ENCODE peak calls at places on chromosome 16, in five cellular contexts. G is GM06990, F is progenitor cell of endocrine pancreas, A is fibroblast of the aortic adventitia, R is BJ. Z is an unnamed sample.
A peak's percentile ranks its signal among the peaks of the same experiment; 100 is the strongest.

GRCh38 chr16:80656731-80657150 is 115.9 kb downstream of the DYNLRB2 start:
- DNase-seq in G (peak; percentile 58), F (no peak), A (no peak), R (no peak), Z (no peak)

GRCh38 chr16:70635356-70636016 is 10.9 kb upstream of the IL34 start:
- DNase-seq in G (no peak), F (no peak), A (peak; percentile 91), R (peak; percentile 30), Z (no peak)

GRCh38 chr16:14510939-14511797 is 118.9 kb downstream of the PARN start:
- DNase-seq in G (no peak), F (no peak), A (peak; percentile 54), R (peak; percentile 39), Z (no peak)

GRCh38 chr16:79509221-79509631 is 91.3 kb downstream of the MAF start:
- DNase-seq in G (no peak), F (no peak), A (no peak), R (no peak), Z (no peak)

GRCh38 chr16:14307059-14307531 is 236.0 kb downstream of the MRTFB start:
- DNase-seq in G (no peak), F (no peak), A (no peak), R (no peak), Z (no peak)

GRCh38 chr16:48614759-48615158 is 4.8 kb upstream of the N4BP1 start:
- DNase-seq in G (no peak), F (no peak), A (no peak), R (no peak), Z (no peak)

GRCh38 chr16:72172105-72173034 is at the start of gene PMFBP1:
- DNase-seq in G (peak; percentile 75), F (no peak), A (peak; percentile 74), R (peak; percentile 26), Z (no peak)

GRCh38 chr16:51971184-51971583 is 575.8 kb downstream of the TOX3 start:
- DNase-seq in G (no peak), F (no peak), A (peak; percentile 24), R (no peak), Z (no peak)

GRCh38 chr16:11429113-11429512 is 83.9 kb downstream of the RMI2 start:
- DNase-seq in G (no peak), F (no peak), A (no peak), R (no peak), Z (no peak)

GRCh38 chr16:86044241-86044671 is 145.3 kb downstream of the IRF8 start:
- DNase-seq in G (peak; percentile 31), F (peak; percentile 39), A (peak; percentile 52), R (no peak), Z (no peak)
- TF ChIP-seq CTCF in G (peak; percentile 68), F (peak; percentile 67), A (peak; percentile 63), R (peak; percentile 63), Z (peak; percentile 42)

DNA sequence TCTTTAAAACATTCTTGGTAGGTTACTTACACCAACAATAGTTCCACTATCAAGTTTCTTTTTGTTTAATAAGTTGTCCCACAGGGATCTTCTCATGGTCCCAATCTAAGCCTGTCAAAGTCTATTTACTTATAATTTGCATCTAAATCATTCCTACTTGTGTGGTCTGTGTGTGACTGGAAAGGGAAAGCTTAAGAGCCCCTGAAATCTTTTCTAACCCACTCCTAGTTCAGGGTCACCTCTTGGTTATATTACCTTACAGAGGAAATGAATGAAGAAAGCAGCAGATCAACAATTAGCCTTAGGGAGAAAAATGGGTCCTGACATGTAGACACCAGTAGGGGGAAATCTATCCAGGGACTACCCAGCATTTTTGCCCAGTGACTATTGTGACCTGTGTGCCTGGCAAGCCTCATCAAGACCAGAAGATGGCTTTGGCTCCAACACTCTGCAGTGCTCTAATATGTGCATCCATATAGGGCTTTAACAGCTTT is 110.4 kb upstream of the HAS3 start:
- DNase-seq in G (no peak), F (no peak), A (peak; percentile 55), R (no peak), Z (no peak)
- TF ChIP-seq CTCF in G (peak; percentile 24), F (peak; percentile 40), A (peak; percentile 44), R (peak; percentile 36), Z (peak; percentile 15)

GRCh38 chr16:55965099-55965498 is 89.9 kb upstream of the CES5A start:
- DNase-seq in G (no peak), F (no peak), A (no peak), R (no peak), Z (no peak)

GRCh38 chr16:55971447-55971846 is 96.3 kb upstream of the CES5A start:
- DNase-seq in G (no peak), F (no peak), A (no peak), R (no peak), Z (no peak)

DNA sequence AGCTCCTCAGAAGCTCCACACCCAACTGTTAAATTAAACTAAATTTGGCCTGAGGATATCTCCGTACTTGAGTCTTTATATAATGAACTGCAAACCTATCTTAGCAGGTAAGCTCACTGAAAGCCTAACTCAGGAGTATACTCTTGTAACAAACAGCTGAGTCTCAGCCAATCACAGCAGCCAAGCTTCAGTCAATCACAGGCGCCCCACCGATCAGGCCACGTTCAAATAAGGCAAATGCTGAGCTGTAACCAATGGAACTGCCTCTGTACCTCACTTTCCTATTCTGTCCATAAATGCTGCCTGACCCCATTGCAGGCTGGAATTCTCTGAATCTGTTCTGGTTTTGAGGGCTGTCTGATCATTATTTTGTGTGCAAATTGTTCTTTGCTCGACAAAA is 93.0 kb upstream of the CES5A start:
- DNase-seq in G (no peak), F (no peak), A (no peak), R (no peak), Z (no peak)
- TF ChIP-seq CTCF in G (no peak), F (no peak), A (no peak), R (no peak), Z (no peak)

GRCh38 chr16:19213885-19214284 is 45.8 kb downstream of the SYT17 start:
- DNase-seq in G (no peak), F (no peak), A (no peak), R (no peak), Z (no peak)
- TF ChIP-seq CTCF in G (peak; percentile 18), F (no peak), A (no peak), R (no peak), Z (no peak)

DNA sequence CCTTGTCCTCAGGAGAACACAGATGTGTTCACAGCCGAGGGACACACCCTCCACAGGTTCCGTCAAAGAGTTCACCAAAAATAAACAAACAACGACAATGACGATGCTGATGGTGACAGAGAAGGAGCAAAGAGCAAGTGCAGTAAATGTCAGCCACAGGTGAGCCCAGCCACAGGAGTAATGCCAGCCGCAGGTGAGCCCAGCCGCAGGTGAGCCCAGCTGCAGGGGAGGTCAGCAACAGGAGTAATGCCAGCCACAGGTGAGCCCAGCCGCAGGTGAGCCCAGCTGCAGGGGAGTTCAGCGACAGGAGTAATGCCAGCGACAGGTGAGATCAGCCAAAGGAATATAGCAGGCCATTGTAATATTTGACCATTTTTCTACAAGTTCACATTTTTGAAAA is 315.2 kb downstream of the FOXL1 start:
- DNase-seq in G (no peak), F (no peak), A (no peak), R (no peak), Z (no peak)
- TF ChIP-seq CTCF in G (no peak), F (no peak), A (no peak), R (no peak), Z (no peak)

GRCh38 chr16:16096161-16096857 is 127.0 kb downstream of the ABCC6 start:
- DNase-seq in G (no peak), F (no peak), A (peak; percentile 67), R (peak; percentile 79), Z (no peak)
- TF ChIP-seq CTCF in G (peak; percentile 18), F (peak; percentile 38), A (peak; percentile 51), R (peak; percentile 52), Z (peak; percentile 44)

DNA sequence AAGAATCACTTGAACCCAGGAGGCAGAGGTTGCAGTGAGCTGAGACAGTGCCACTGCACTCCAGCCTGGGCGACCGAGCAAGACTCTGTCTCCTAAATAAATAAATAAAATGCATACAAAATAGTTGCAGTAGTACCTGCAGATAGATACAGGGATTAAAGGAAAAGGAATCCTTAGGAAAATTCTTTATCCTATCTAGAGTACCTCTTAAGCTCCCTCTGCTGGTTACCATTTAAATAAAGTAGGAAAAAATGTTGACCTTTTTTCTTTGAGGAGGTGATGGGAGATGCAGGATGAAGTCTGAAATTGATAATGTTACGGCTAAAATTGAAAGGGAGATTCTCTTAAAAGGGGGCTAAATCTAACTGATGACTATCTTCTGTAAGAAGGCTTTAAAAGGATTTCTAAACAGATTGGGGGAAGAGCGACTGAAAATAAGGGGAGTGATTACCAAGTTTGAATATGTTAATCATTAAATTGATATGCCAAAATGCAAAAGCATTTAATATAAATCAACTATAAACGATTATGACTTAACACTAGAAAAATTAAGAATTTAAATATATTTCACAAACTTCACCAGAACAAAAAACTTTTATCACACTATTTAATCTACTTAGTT is 29.4 kb downstream of the C16orf87 start:
- DNase-seq in G (no peak), F (no peak), A (peak; percentile 41), R (no peak), Z (no peak)
- TF ChIP-seq CTCF in G (no peak), F (peak; percentile 58), A (peak; percentile 48), R (peak; percentile 37), Z (peak; percentile 65)

GRCh38 chr16:30430428-30430970 is 669 bp upstream of the DCTPP1 start:
- DNase-seq in G (no peak), F (no peak), A (no peak), R (no peak), Z (no peak)
- TF ChIP-seq CTCF in G (no peak), F (no peak), A (no peak), R (no peak), Z (peak; percentile 25)